ENCODE peak calls at places on chromosome 15, in six cellular contexts. A is astrocyte, T is HL-60, F is endothelial cell, N is cardiac muscle cell, Z is heart right ventricle. C is an unnamed sample.

GRCh38 chr15:88497109-88497761 is 29.7 kb downstream of the MRPS11 start:
- DNase-seq in A (no peak), T (no peak), F (no peak), N (no peak), Z (peak; percentile 63), C (no peak)

GRCh38 chr15:89893027-89893426 is 767 bp downstream of the AP3S2 start:
- DNase-seq in A (no peak), T (peak; percentile 77), F (no peak), N (no peak), Z (no peak), C (no peak)

GRCh38 chr15:29058903-29059539 is 173.2 kb downstream of the APBA2 start:
- DNase-seq in A (no peak), T (no peak), F (no peak), N (no peak), Z (no peak), C (no peak)

GRCh38 chr15:69666441-69666882 is 213.8 kb downstream of the RPLP1 start:
- DNase-seq in A (peak; percentile 60), T (peak; percentile 92), F (no peak), N (no peak), Z (no peak), C (no peak)

GRCh38 chr15:77419050-77419835 is 661 bp downstream of the PEAK1 start:
- DNase-seq in A (peak; percentile 71), T (no peak), F (peak; percentile 35), N (peak; percentile 66), Z (peak; percentile 57), C (peak; percentile 54)

GRCh38 chr15:82894971-82895520 is 57.5 kb downstream of the HOMER2 start:
- DNase-seq in A (peak; percentile 55), T (no peak), F (no peak), N (peak; percentile 45), Z (no peak), C (no peak)

GRCh38 chr15:69734699-69735098 is 282.1 kb downstream of the RPLP1 start:
- DNase-seq in A (no peak), T (no peak), F (no peak), N (no peak), Z (no peak), C (no peak)

GRCh38 chr15:38128389-38128788 is 124.2 kb upstream of the SPRED1 start:
- DNase-seq in A (peak; percentile 40), T (no peak), F (no peak), N (no peak), Z (no peak), C (no peak)

GRCh38 chr15:57384024-57384423 is 7.7 kb downstream of the CGNL1 start:
- DNase-seq in A (no peak), T (no peak), F (no peak), N (no peak), Z (peak; percentile 34), C (no peak)

GRCh38 chr15:81783586-81783985 is 262.2 kb downstream of the MEX3B start:
- DNase-seq in A (no peak), T (no peak), F (no peak), N (no peak), Z (no peak), C (no peak)

GRCh38 chr15:32872606-32873291 is 154.9 kb downstream of the GREM1 start:
- DNase-seq in A (peak; percentile 71), T (no peak), F (no peak), N (no peak), Z (no peak), C (peak; percentile 42)

GRCh38 chr15:57382222-57382621 is 5.9 kb downstream of the CGNL1 start:
- DNase-seq in A (no peak), T (no peak), F (no peak), N (no peak), Z (no peak), C (no peak)

GRCh38 chr15:47484119-47484518 is 233.2 kb upstream of the SEMA6D start:
- DNase-seq in A (no peak), T (peak; percentile 29), F (peak; percentile 22), N (no peak), Z (no peak), C (no peak)

GRCh38 chr15:62845239-62846126 is 197.1 kb upstream of the TPM1 start:
- DNase-seq in A (peak; percentile 66), T (no peak), F (no peak), N (no peak), Z (no peak), C (no peak)

GRCh38 chr15:63499611-63500010 is 4.8 kb upstream of the USP3 start:
- DNase-seq in A (no peak), T (no peak), F (no peak), N (no peak), Z (no peak), C (no peak)

GRCh38 chr15:87354661-87355410 is 901.7 kb downstream of the NTRK3 start:
- DNase-seq in A (peak; percentile 90), T (no peak), F (no peak), N (no peak), Z (no peak), C (no peak)

GRCh38 chr15:94970096-94970495 is 738.7 kb downstream of the MCTP2 start:
- DNase-seq in A (no peak), T (no peak), F (no peak), N (no peak), Z (no peak), C (no peak)

GRCh38 chr15:39183177-39183881 is 397.6 kb upstream of the THBS1 start:
- DNase-seq in A (no peak), T (peak; percentile 6), F (no peak), N (no peak), Z (no peak), C (no peak)

GRCh38 chr15:39181901-39182300 is 399.0 kb upstream of the THBS1 start:
- DNase-seq in A (no peak), T (no peak), F (no peak), N (no peak), Z (no peak), C (no peak)

GRCh38 chr15:39180494-39180930 is 400.4 kb upstream of the THBS1 start:
- DNase-seq in A (peak; percentile 35), T (no peak), F (no peak), N (no peak), Z (no peak), C (no peak)

GRCh38 chr15:39179980-39180379 is 400.9 kb upstream of the THBS1 start:
- DNase-seq in A (no peak), T (no peak), F (no peak), N (no peak), Z (no peak), C (no peak)

GRCh38 chr15:39181348-39181747 is 399.5 kb upstream of the THBS1 start:
- DNase-seq in A (no peak), T (no peak), F (no peak), N (no peak), Z (no peak), C (no peak)
- TF ChIP-seq CTCF in A (no peak), T (no peak), F (no peak), N (no peak), Z (no peak), C (no peak)

GRCh38 chr15:58555168-58556027 is 123.6 kb downstream of the LIPC start:
- DNase-seq in A (no peak), T (no peak), F (no peak), N (peak; percentile 23), Z (no peak), C (no peak)
- TF ChIP-seq CTCF in A (no peak), T (no peak), F (no peak), N (no peak), Z (no peak), C (no peak)

DNA sequence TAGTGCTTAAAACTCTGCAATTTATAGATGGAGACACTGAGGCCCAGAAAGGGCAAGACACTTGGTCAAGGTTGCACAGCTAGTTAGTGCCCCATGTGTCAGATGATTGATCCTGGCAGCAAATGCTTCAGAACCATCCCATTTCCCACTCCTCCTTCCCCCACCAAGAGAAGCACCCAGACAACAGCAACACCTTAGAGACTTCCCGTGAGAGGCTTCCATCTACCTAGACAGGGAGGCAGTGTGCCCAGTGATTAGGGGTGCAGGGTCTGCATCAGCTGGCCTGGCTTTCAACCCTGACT is 77.6 kb downstream of the CORO2B start:
- DNase-seq in A (no peak), T (no peak), F (no peak), N (no peak), Z (no peak), C (no peak)
- TF ChIP-seq CTCF in A (no peak), T (no peak), F (no peak), N (no peak), Z (no peak), C (no peak)

GRCh38 chr15:34733621-34734020 is 21.2 kb downstream of the GJD2 start:
- DNase-seq in A (no peak), T (no peak), F (no peak), N (no peak), Z (no peak), C (no peak)
- TF ChIP-seq CTCF in A (no peak), T (no peak), F (no peak), N (no peak), Z (no peak), C (no peak)

DNA sequence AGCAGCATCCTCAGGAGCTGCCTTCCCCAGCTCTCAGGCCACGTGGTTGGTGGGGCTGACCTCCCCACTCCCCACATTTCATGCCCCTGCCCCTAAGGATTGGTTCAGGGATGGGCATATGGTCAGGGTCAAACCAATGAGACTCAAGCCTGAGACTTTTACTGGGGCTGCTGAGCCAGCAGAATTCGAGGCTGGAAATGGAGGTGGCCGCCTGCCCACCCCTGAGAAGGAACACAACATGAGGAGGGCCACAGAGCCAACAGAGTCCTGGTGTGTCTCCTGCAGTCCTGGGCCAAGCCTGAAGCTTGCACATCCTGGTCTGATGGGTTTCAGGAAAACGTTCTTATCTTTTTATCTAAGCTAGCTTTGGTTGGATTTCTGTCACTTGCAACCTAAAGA is 5.9 kb downstream of the EHD4 start:
- DNase-seq in A (no peak), T (no peak), F (no peak), N (no peak), Z (no peak), C (no peak)
- TF ChIP-seq CTCF in A (no peak), T (no peak), F (no peak), N (no peak), Z (no peak), C (no peak)

DNA sequence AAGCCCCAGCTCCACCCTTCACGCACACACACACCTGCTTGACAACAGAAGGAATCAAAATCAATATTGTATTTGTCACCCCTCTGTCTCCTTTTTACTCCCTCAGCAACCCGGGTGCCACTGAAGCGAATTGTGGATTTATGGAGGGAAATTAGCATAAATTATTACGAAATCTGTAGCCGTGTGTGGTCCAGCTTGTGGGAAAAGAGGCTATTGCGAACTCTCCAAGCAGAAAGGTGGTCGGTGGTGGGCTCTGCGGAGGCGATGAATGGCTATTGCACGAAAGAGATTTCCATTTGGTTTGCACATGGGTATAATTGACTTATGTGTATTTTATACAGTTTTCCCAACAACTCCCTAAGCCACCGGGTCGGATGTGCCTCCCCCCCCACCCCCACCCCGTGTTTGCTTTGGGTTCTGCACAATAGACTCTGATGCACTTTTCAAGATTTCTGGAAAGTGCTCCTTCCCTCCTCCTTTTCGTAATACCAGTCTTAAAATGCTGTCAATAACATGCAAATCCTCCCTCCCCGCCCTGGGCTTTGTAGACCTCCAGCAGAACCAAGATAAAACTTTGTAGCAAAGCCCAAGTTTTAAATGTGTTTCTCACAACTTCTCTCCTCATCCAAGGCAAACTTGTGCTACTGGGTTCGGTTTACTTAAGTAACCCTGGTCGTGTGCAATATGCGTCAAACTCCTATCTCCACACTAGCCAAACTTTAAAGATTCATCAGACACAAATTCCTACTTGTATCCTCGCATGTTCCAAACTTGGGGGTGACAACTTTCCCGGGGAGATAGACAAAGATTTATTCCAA is 3.1 kb upstream of the FOXB1 start:
- DNase-seq in A (no peak), T (no peak), F (no peak), N (no peak), Z (no peak), C (no peak)
- TF ChIP-seq CTCF in A (no peak), T (no peak), F (no peak), N (no peak), Z (no peak), C (no peak)